ENCODE peak calls at places on chromosomes 5 and 9, in six cellular contexts. One of them, this sample, is unnamed.

GRCh38 chr5:56588125-56588516 is 227.2 kb upstream of the MAP3K1 start:
- DNase-seq in endothelial cell of umbilical vein: no peak
- DNase-seq in tibial nerve: no peak
- DNase-seq in right cardiac atrium: no peak
- DNase-seq in upper lobe of right lung: no peak
- DNase-seq in GM06990: no peak
- DNase-seq in this sample: no peak

GRCh38 chr9:5988265-5988664 is 27.2 kb downstream of the RANBP6 start:
- DNase-seq in upper lobe of right lung: no peak
- DNase-seq in endothelial cell of umbilical vein: no peak
- DNase-seq in tibial nerve: no peak
- DNase-seq in GM06990: no peak
- DNase-seq in right cardiac atrium: peak
- DNase-seq in this sample: no peak

GRCh38 chr5:145350501-145350900 is 484.6 kb downstream of the PRELID2 start:
- DNase-seq in endothelial cell of umbilical vein: peak
- DNase-seq in GM06990: no peak
- DNase-seq in upper lobe of right lung: no peak
- DNase-seq in tibial nerve: no peak
- DNase-seq in right cardiac atrium: no peak
- DNase-seq in this sample: no peak

GRCh38 chr9:87276851-87277251 is 220.8 kb upstream of the DAPK1 start:
- DNase-seq in right cardiac atrium: no peak
- DNase-seq in GM06990: no peak
- DNase-seq in tibial nerve: no peak
- DNase-seq in endothelial cell of umbilical vein: no peak
- DNase-seq in upper lobe of right lung: no peak
- DNase-seq in this sample: no peak

GRCh38 chr9:14437336-14438231 is 123.6 kb upstream of the NFIB start:
- DNase-seq in right cardiac atrium: peak
- DNase-seq in upper lobe of right lung: no peak
- DNase-seq in endothelial cell of umbilical vein: peak
- DNase-seq in GM06990: no peak
- DNase-seq in tibial nerve: no peak
- DNase-seq in this sample: no peak

GRCh38 chr9:20873240-20873860 is 158.1 kb downstream of the HACD4 start:
- DNase-seq in endothelial cell of umbilical vein: no peak
- DNase-seq in right cardiac atrium: no peak
- DNase-seq in upper lobe of right lung: no peak
- DNase-seq in GM06990: no peak
- DNase-seq in tibial nerve: no peak
- DNase-seq in this sample: no peak

GRCh38 chr9:4983541-4984165 is 1.4 kb upstream of the JAK2 start:
- DNase-seq in right cardiac atrium: no peak
- DNase-seq in GM06990: no peak
- DNase-seq in endothelial cell of umbilical vein: no peak
- DNase-seq in upper lobe of right lung: no peak
- DNase-seq in tibial nerve: no peak
- DNase-seq in this sample: no peak

GRCh38 chr9:92196909-92197308 is 81.7 kb upstream of the SPTLC1 start:
- DNase-seq in GM06990: no peak
- DNase-seq in tibial nerve: no peak
- DNase-seq in upper lobe of right lung: no peak
- DNase-seq in right cardiac atrium: no peak
- DNase-seq in endothelial cell of umbilical vein: no peak
- DNase-seq in this sample: no peak

GRCh38 chr9:90526386-90526785 is 116.2 kb downstream of the DIRAS2 start:
- DNase-seq in tibial nerve: no peak
- DNase-seq in GM06990: no peak
- DNase-seq in right cardiac atrium: no peak
- DNase-seq in endothelial cell of umbilical vein: no peak
- DNase-seq in upper lobe of right lung: no peak
- DNase-seq in this sample: no peak

GRCh38 chr9:124960409-124960752 is 19.5 kb upstream of the GOLGA1 start:
- DNase-seq in right cardiac atrium: no peak
- DNase-seq in endothelial cell of umbilical vein: no peak
- DNase-seq in tibial nerve: no peak
- DNase-seq in upper lobe of right lung: no peak
- DNase-seq in GM06990: no peak
- DNase-seq in this sample: no peak

GRCh38 chr5:73189816-73190451 is 16.9 kb downstream of the TMEM174 start:
- DNase-seq in upper lobe of right lung: no peak
- DNase-seq in GM06990: no peak
- DNase-seq in right cardiac atrium: no peak
- DNase-seq in tibial nerve: peak
- DNase-seq in endothelial cell of umbilical vein: no peak
- DNase-seq in this sample: no peak

GRCh38 chr9:15697459-15697858 is 144.6 kb downstream of the CCDC171 start:
- DNase-seq in GM06990: no peak
- DNase-seq in endothelial cell of umbilical vein: peak
- DNase-seq in right cardiac atrium: no peak
- DNase-seq in upper lobe of right lung: no peak
- DNase-seq in tibial nerve: no peak
- DNase-seq in this sample: no peak

GRCh38 chr9:114154597-114155102 is 687 bp upstream of the COL27A1 start:
- DNase-seq in GM06990: no peak
- DNase-seq in tibial nerve: no peak
- DNase-seq in upper lobe of right lung: no peak
- DNase-seq in right cardiac atrium: no peak
- DNase-seq in endothelial cell of umbilical vein: peak
- DNase-seq in this sample: no peak

GRCh38 chr5:35230043-35230611 is at the start of gene PRLR:
- DNase-seq in right cardiac atrium: peak
- DNase-seq in GM06990: peak
- DNase-seq in upper lobe of right lung: peak
- DNase-seq in tibial nerve: peak
- DNase-seq in endothelial cell of umbilical vein: no peak
- DNase-seq in this sample: peak

GRCh38 chr9:113990570-113990907 is 87.6 kb downstream of the AMBP start:
- DNase-seq in endothelial cell of umbilical vein: no peak
- DNase-seq in right cardiac atrium: no peak
- DNase-seq in GM06990: no peak
- DNase-seq in upper lobe of right lung: no peak
- DNase-seq in tibial nerve: no peak
- DNase-seq in this sample: no peak

GRCh38 chr5:33153891-33154290 is 286.9 kb upstream of the TARS1 start:
- DNase-seq in right cardiac atrium: no peak
- DNase-seq in GM06990: no peak
- DNase-seq in tibial nerve: no peak
- DNase-seq in endothelial cell of umbilical vein: no peak
- DNase-seq in upper lobe of right lung: no peak
- DNase-seq in this sample: no peak

GRCh38 chr9:126915281-126915816 is 767 bp downstream of the RALGPS1 start:
- DNase-seq in tibial nerve: no peak
- DNase-seq in GM06990: peak
- DNase-seq in upper lobe of right lung: peak
- DNase-seq in right cardiac atrium: peak
- DNase-seq in endothelial cell of umbilical vein: no peak
- DNase-seq in this sample: peak

GRCh38 chr5:180795771-180796313 is 6.8 kb downstream of the MGAT1 start:
- DNase-seq in upper lobe of right lung: no peak
- DNase-seq in GM06990: no peak
- DNase-seq in endothelial cell of umbilical vein: no peak
- DNase-seq in right cardiac atrium: no peak
- DNase-seq in tibial nerve: no peak
- DNase-seq in this sample: no peak

GRCh38 chr5:102910240-102911226 is 155.4 kb downstream of the PAM start:
- DNase-seq in GM06990: no peak
- DNase-seq in tibial nerve: no peak
- DNase-seq in endothelial cell of umbilical vein: peak
- DNase-seq in right cardiac atrium: no peak
- DNase-seq in upper lobe of right lung: no peak
- DNase-seq in this sample: no peak

GRCh38 chr5:180208435-180209081 is 453 bp downstream of the RASGEF1C start:
- DNase-seq in endothelial cell of umbilical vein: no peak
- DNase-seq in right cardiac atrium: no peak
- DNase-seq in GM06990: no peak
- DNase-seq in tibial nerve: no peak
- DNase-seq in upper lobe of right lung: peak
- DNase-seq in this sample: no peak

GRCh38 chr9:96859461-96860198 is 5.3 kb upstream of the ZNF782 start:
- DNase-seq in endothelial cell of umbilical vein: no peak
- DNase-seq in upper lobe of right lung: no peak
- DNase-seq in tibial nerve: no peak
- DNase-seq in right cardiac atrium: no peak
- DNase-seq in GM06990: no peak
- DNase-seq in this sample: no peak

GRCh38 chr5:94031631-94032030 is 290.2 kb upstream of the POU5F2 start:
- DNase-seq in endothelial cell of umbilical vein: no peak
- DNase-seq in upper lobe of right lung: no peak
- DNase-seq in GM06990: no peak
- DNase-seq in right cardiac atrium: no peak
- DNase-seq in tibial nerve: peak
- DNase-seq in this sample: no peak

GRCh38 chr9:29039258-29039657 is 1466.0 kb upstream of the C9orf72 start:
- DNase-seq in right cardiac atrium: no peak
- DNase-seq in endothelial cell of umbilical vein: no peak
- DNase-seq in GM06990: no peak
- DNase-seq in tibial nerve: no peak
- DNase-seq in upper lobe of right lung: no peak
- DNase-seq in this sample: no peak

GRCh38 chr5:157559301-157559700 is 16.3 kb downstream of the ADAM19 start:
- DNase-seq in GM06990: no peak
- DNase-seq in upper lobe of right lung: no peak
- DNase-seq in endothelial cell of umbilical vein: no peak
- DNase-seq in tibial nerve: no peak
- DNase-seq in right cardiac atrium: no peak
- DNase-seq in this sample: no peak

GRCh38 chr5:56200856-56201638 is 32.1 kb downstream of the ANKRD55 start:
- DNase-seq in right cardiac atrium: peak
- DNase-seq in upper lobe of right lung: no peak
- DNase-seq in endothelial cell of umbilical vein: peak
- DNase-seq in GM06990: peak
- DNase-seq in tibial nerve: peak
- DNase-seq in this sample: no peak

GRCh38 chr5:2270467-2270866 is 387.7 kb upstream of the IRX4 start:
- DNase-seq in GM06990: no peak
- DNase-seq in endothelial cell of umbilical vein: no peak
- DNase-seq in tibial nerve: no peak
- DNase-seq in upper lobe of right lung: no peak
- DNase-seq in right cardiac atrium: no peak
- DNase-seq in this sample: no peak

GRCh38 chr5:59785701-59786100 is 107.8 kb downstream of the PDE4D start:
- DNase-seq in upper lobe of right lung: no peak
- DNase-seq in endothelial cell of umbilical vein: no peak
- DNase-seq in right cardiac atrium: no peak
- DNase-seq in tibial nerve: no peak
- DNase-seq in GM06990: no peak
- DNase-seq in this sample: no peak

DNA sequence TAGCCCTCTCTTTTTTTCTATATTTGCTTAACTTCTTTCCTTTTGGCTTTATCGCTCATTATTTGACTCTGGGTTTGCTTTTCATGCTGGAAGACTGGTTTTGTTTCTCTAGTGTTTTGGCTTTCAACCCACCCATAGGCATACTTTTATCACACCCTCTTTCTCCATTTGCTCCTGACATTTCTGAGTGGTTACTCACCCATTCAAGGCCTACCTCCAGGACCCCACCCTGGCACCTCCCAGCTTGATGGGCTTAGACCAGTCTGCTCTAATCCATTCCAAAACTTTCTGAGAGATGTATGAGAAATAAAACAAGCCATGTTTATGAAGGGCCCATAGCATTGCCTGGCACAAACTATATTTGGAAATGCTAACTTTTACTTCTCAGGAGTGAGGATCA is 18.1 kb downstream of the C6 start:
- DNase-seq in upper lobe of right lung: no peak
- DNase-seq in tibial nerve: no peak
- DNase-seq in GM06990: no peak
- DNase-seq in right cardiac atrium: no peak
- DNase-seq in endothelial cell of umbilical vein: no peak
- DNase-seq in this sample: no peak
- H3K4me3 ChIP-seq in upper lobe of right lung: no peak
- H3K4me3 ChIP-seq in tibial nerve: no peak
- H3K4me3 ChIP-seq in GM06990: no peak
- H3K4me3 ChIP-seq in right cardiac atrium: no peak
- H3K4me3 ChIP-seq in endothelial cell of umbilical vein: no peak
- H3K4me3 ChIP-seq in this sample: no peak

DNA sequence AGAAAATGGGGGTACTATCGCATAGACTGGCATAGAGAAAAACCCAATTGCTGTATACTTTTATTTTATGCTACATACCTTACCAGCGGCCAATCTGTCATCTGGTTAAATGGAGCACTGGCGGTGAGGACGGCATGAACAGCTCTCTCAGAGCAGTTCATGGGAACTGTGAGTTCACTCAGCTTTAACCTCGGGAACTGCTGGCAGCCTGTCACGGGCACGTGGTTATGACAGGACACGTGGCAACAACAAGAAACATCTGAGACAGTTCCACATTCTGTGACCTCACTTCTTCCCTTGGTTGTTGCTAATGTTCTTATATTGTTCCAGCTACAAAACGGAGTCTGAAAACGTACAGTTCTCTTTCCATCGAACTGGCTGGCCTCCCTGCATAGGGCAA is 246.2 kb upstream of the DAP start:
- DNase-seq in right cardiac atrium: no peak
- DNase-seq in tibial nerve: no peak
- DNase-seq in GM06990: no peak
- DNase-seq in endothelial cell of umbilical vein: no peak
- DNase-seq in upper lobe of right lung: no peak
- DNase-seq in this sample: no peak
- H3K4me3 ChIP-seq in right cardiac atrium: no peak
- H3K4me3 ChIP-seq in tibial nerve: no peak
- H3K4me3 ChIP-seq in GM06990: no peak
- H3K4me3 ChIP-seq in endothelial cell of umbilical vein: no peak
- H3K4me3 ChIP-seq in upper lobe of right lung: no peak
- H3K4me3 ChIP-seq in this sample: no peak

GRCh38 chr5:111278824-111279504 is 54.8 kb downstream of the CAMK4 start:
- DNase-seq in tibial nerve: peak
- DNase-seq in GM06990: peak
- DNase-seq in right cardiac atrium: peak
- DNase-seq in upper lobe of right lung: peak
- DNase-seq in endothelial cell of umbilical vein: peak
- DNase-seq in this sample: peak
- H3K4me3 ChIP-seq in tibial nerve: no peak
- H3K4me3 ChIP-seq in GM06990: no peak
- H3K4me3 ChIP-seq in right cardiac atrium: no peak
- H3K4me3 ChIP-seq in upper lobe of right lung: no peak
- H3K4me3 ChIP-seq in endothelial cell of umbilical vein: no peak
- H3K4me3 ChIP-seq in this sample: no peak

GRCh38 chr5:178536541-178537466 is 53.4 kb downstream of the COL23A1 start:
- DNase-seq in tibial nerve: no peak
- DNase-seq in endothelial cell of umbilical vein: no peak
- DNase-seq in right cardiac atrium: no peak
- DNase-seq in GM06990: no peak
- DNase-seq in upper lobe of right lung: no peak
- DNase-seq in this sample: no peak

GRCh38 chr5:178542455-178542854 is 47.7 kb downstream of the COL23A1 start:
- DNase-seq in tibial nerve: peak
- DNase-seq in upper lobe of right lung: no peak
- DNase-seq in endothelial cell of umbilical vein: no peak
- DNase-seq in GM06990: no peak
- DNase-seq in right cardiac atrium: no peak
- DNase-seq in this sample: no peak

GRCh38 chr5:178537467-178538381 is 52.5 kb downstream of the COL23A1 start:
- DNase-seq in tibial nerve: no peak
- DNase-seq in endothelial cell of umbilical vein: no peak
- DNase-seq in right cardiac atrium: no peak
- DNase-seq in upper lobe of right lung: no peak
- DNase-seq in GM06990: no peak
- DNase-seq in this sample: no peak

GRCh38 chr5:178538624-178539344 is 51.4 kb downstream of the COL23A1 start:
- DNase-seq in right cardiac atrium: no peak
- DNase-seq in tibial nerve: no peak
- DNase-seq in upper lobe of right lung: no peak
- DNase-seq in GM06990: no peak
- DNase-seq in endothelial cell of umbilical vein: no peak
- DNase-seq in this sample: no peak

GRCh38 chr5:178540526-178540925 is 49.7 kb downstream of the COL23A1 start:
- DNase-seq in right cardiac atrium: no peak
- DNase-seq in tibial nerve: no peak
- DNase-seq in upper lobe of right lung: peak
- DNase-seq in endothelial cell of umbilical vein: no peak
- DNase-seq in GM06990: no peak
- DNase-seq in this sample: no peak
- H3K4me3 ChIP-seq in right cardiac atrium: no peak
- H3K4me3 ChIP-seq in tibial nerve: no peak
- H3K4me3 ChIP-seq in upper lobe of right lung: no peak
- H3K4me3 ChIP-seq in endothelial cell of umbilical vein: no peak
- H3K4me3 ChIP-seq in GM06990: no peak
- H3K4me3 ChIP-seq in this sample: no peak